ENCODE peak calls at places on chromosomes 11 and 22, in eight cellular contexts. N is neural crest cell; Q is NCI-H446; G is IMR-90; T is RPMI7951; J is stimulated activated CD8-positive, alpha-beta memory T cell treated with anti-CD3 and anti-CD28 coated beads, Interleukin-4, amount 100 ng/mL, for 4 hours; P is ACHN; E is HT1080. H is an unnamed sample.

GRCh38 chr11:78595431-78596130 is 20.9 kb upstream of the NARS2 start:
- DNase-seq in N (no peak), Q (no peak), G (peak), T (peak), J (no peak), P (no peak), E (no peak), H (no peak)

GRCh38 chr11:60724420-60724819 is at the start of gene MS4A18:
- DNase-seq in N (no peak), Q (no peak), G (no peak), T (no peak), J (no peak), P (no peak), E (no peak), H (no peak)

GRCh38 chr22:32636884-32637283 is 162.3 kb downstream of the FBXO7 start:
- DNase-seq in N (no peak), Q (no peak), G (no peak), T (peak), J (no peak), P (no peak), E (no peak), H (peak)

GRCh38 chr22:23715811-23716355 is 25.1 kb downstream of the RGL4 start:
- DNase-seq in N (no peak), Q (no peak), G (no peak), T (no peak), J (no peak), P (no peak), E (no peak), H (no peak)

GRCh38 chr22:48523761-48524160 is 1303.9 kb downstream of the BRD1 start:
- DNase-seq in N (no peak), Q (no peak), G (no peak), T (no peak), J (no peak), P (no peak), E (no peak), H (no peak)

GRCh38 chr11:33692013-33692504 is 8.6 kb downstream of the C11orf91 start:
- DNase-seq in N (no peak), Q (peak), G (peak), T (peak), J (no peak), P (peak), E (peak), H (peak)

GRCh38 chr11:8543278-8543677 is 50.8 kb downstream of the STK33 start:
- DNase-seq in N (no peak), Q (no peak), G (no peak), T (no peak), J (no peak), P (no peak), E (no peak), H (no peak)

GRCh38 chr11:72038491-72038890 is 39.8 kb downstream of the IL18BP start:
- DNase-seq in N (no peak), Q (peak), G (peak), T (peak), J (no peak), P (no peak), E (no peak), H (peak)

GRCh38 chr11:84384637-84385227 is 1098.6 kb upstream of the CCDC90B start:
- DNase-seq in N (peak), Q (peak), G (peak), T (peak), J (no peak), P (peak), E (peak), H (peak)

GRCh38 chr22:36334838-36335603 is 52.7 kb downstream of the MYH9 start:
- DNase-seq in N (peak), Q (peak), G (peak), T (peak), J (no peak), P (peak), E (peak), H (peak)

GRCh38 chr22:30210235-30210831 is 36.2 kb downstream of the LIF start:
- DNase-seq in N (peak), Q (no peak), G (peak), T (peak), J (no peak), P (peak), E (peak), H (peak)

GRCh38 chr11:76765863-76766350 is 17.2 kb upstream of the TSKU start:
- DNase-seq in N (no peak), Q (no peak), G (peak), T (no peak), J (no peak), P (no peak), E (no peak), H (no peak)

GRCh38 chr11:12606597-12606996 is 67.6 kb upstream of the TEAD1 start:
- DNase-seq in N (no peak), Q (no peak), G (peak), T (peak), J (no peak), P (peak), E (peak), H (peak)

GRCh38 chr11:22807391-22807790 is 22.2 kb downstream of the SVIP start:
- DNase-seq in N (no peak), Q (no peak), G (no peak), T (no peak), J (no peak), P (no peak), E (no peak), H (no peak)

GRCh38 chr11:86192858-86193257 is 51.7 kb upstream of the EED start:
- DNase-seq in N (no peak), Q (no peak), G (no peak), T (no peak), J (no peak), P (no peak), E (no peak), H (no peak)

GRCh38 chr11:70267405-70267950 is 3.0 kb upstream of the PPFIA1 start:
- DNase-seq in N (no peak), Q (no peak), G (no peak), T (no peak), J (no peak), P (no peak), E (no peak), H (no peak)

GRCh38 chr22:27480487-27480886 is 321.1 kb downstream of the MN1 start:
- DNase-seq in N (peak), Q (no peak), G (no peak), T (no peak), J (no peak), P (no peak), E (peak), H (no peak)

GRCh38 chr22:39287076-39287743 is 32.2 kb downstream of the RPL3 start:
- DNase-seq in N (no peak), Q (no peak), G (no peak), T (no peak), J (no peak), P (no peak), E (no peak), H (no peak)

GRCh38 chr11:34363363-34364084 is 5.7 kb upstream of the ABTB2 start:
- DNase-seq in N (no peak), Q (no peak), G (no peak), T (no peak), J (no peak), P (no peak), E (no peak), H (no peak)

GRCh38 chr11:67289651-67290479 is 762 bp downstream of the ANKRD13D start:
- DNase-seq in N (no peak), Q (no peak), G (no peak), T (no peak), J (no peak), P (no peak), E (no peak), H (no peak)

GRCh38 chr11:118641463-118642019 is 34.1 kb downstream of the PHLDB1 start:
- DNase-seq in N (no peak), Q (no peak), G (no peak), T (no peak), J (no peak), P (no peak), E (no peak), H (no peak)

GRCh38 chr22:46842606-46843005 is 80.2 kb downstream of the TBC1D22A start:
- DNase-seq in N (no peak), Q (no peak), G (no peak), T (no peak), J (no peak), P (no peak), E (no peak), H (no peak)

GRCh38 chr22:35587447-35587870 is 29.7 kb downstream of the MB start:
- DNase-seq in N (no peak), Q (no peak), G (no peak), T (no peak), J (no peak), P (no peak), E (no peak), H (peak)

GRCh38 chr11:67056640-67057409 is at the start of gene RHOD:
- DNase-seq in N (peak), Q (no peak), G (no peak), T (no peak), J (no peak), P (peak), E (no peak), H (peak)

GRCh38 chr22:39937881-39938280 is 22.3 kb upstream of the TMA7B start:
- DNase-seq in N (no peak), Q (no peak), G (no peak), T (no peak), J (no peak), P (no peak), E (no peak), H (no peak)

GRCh38 chr11:16874275-16874975 is 136.0 kb downstream of the C11orf58 start:
- DNase-seq in N (no peak), Q (no peak), G (no peak), T (no peak), J (no peak), P (no peak), E (no peak), H (no peak)

GRCh38 chr22:17629646-17630045 is 1.1 kb upstream of the ATP6V1E1 start:
- DNase-seq in N (no peak), Q (no peak), G (no peak), T (no peak), J (no peak), P (no peak), E (no peak), H (no peak)

GRCh38 chr11:68377389-68377795 is 65.0 kb downstream of the LRP5 start:
- DNase-seq in N (no peak), Q (no peak), G (no peak), T (no peak), J (no peak), P (no peak), E (no peak), H (no peak)

GRCh38 chr11:79708319-79708928 is 267.6 kb upstream of the TENM4 start:
- DNase-seq in N (peak), Q (peak), G (peak), T (peak), J (no peak), P (peak), E (peak), H (peak)

GRCh38 chr11:83007909-83008580 is 63.7 kb downstream of the RAB30 start:
- DNase-seq in N (peak), Q (no peak), G (peak), T (peak), J (no peak), P (no peak), E (no peak), H (peak)

GRCh38 chr11:12689029-12689755 is 15.0 kb downstream of the TEAD1 start:
- DNase-seq in N (no peak), Q (no peak), G (no peak), T (no peak), J (no peak), P (no peak), E (no peak), H (no peak)

GRCh38 chr11:2517386-2518064 is 72.7 kb downstream of the KCNQ1 start:
- DNase-seq in N (no peak), Q (no peak), G (no peak), T (no peak), J (no peak), P (no peak), E (no peak), H (no peak)

GRCh38 chr11:71309611-71310010 is 57.2 kb upstream of the SHANK2 start:
- DNase-seq in N (no peak), Q (no peak), G (no peak), T (no peak), J (no peak), P (no peak), E (no peak), H (no peak)

GRCh38 chr11:72814831-72815618 is 814 bp downstream of the ATG16L2 start:
- DNase-seq in N (no peak), Q (no peak), G (peak), T (peak), J (no peak), P (peak), E (peak), H (peak)